ENCODE peak calls at places on chromosomes 16 and 17, in four cellular contexts. One of them, this sample, is unnamed. For H3K36me3, the result is how much of the 10 kb centered on the place peaks cover.

GRCh38 chr17:31327534-31328526 is 6.4 kb upstream of the EVI2A start:
- DNase-seq in adrenal gland: no peak
- DNase-seq in heart left ventricle: no peak
- DNase-seq in tibial nerve: no peak
- DNase-seq in this sample: no peak

GRCh38 chr16:88781140-88782077 is 3.6 kb downstream of the PIEZO1 start:
- DNase-seq in adrenal gland: no peak
- DNase-seq in heart left ventricle: no peak
- DNase-seq in tibial nerve: no peak
- DNase-seq in this sample: no peak

GRCh38 chr16:10740845-10741208 is 2.8 kb upstream of the NUBP1 start:
- DNase-seq in adrenal gland: no peak
- DNase-seq in heart left ventricle: no peak
- DNase-seq in tibial nerve: no peak
- DNase-seq in this sample: no peak

GRCh38 chr16:79994413-79994812 is 393.9 kb upstream of the MAF start:
- DNase-seq in adrenal gland: no peak
- DNase-seq in heart left ventricle: no peak
- DNase-seq in tibial nerve: no peak
- DNase-seq in this sample: no peak

GRCh38 chr16:58269526-58269925 is 25.3 kb downstream of the PRSS54 start:
- DNase-seq in adrenal gland: no peak
- DNase-seq in heart left ventricle: no peak
- DNase-seq in tibial nerve: no peak
- DNase-seq in this sample: no peak

GRCh38 chr17:82930924-82931695 is 91.3 kb upstream of the ZNF750 start:
- DNase-seq in adrenal gland: no peak
- DNase-seq in heart left ventricle: no peak
- DNase-seq in tibial nerve: no peak
- DNase-seq in this sample: no peak

GRCh38 chr17:17729620-17730249 is 48.5 kb downstream of the RAI1 start:
- DNase-seq in adrenal gland: no peak
- DNase-seq in heart left ventricle: no peak
- DNase-seq in tibial nerve: no peak
- DNase-seq in this sample: peak

GRCh38 chr16:24873028-24873427 is 27.3 kb downstream of the SLC5A11 start:
- DNase-seq in adrenal gland: no peak
- DNase-seq in heart left ventricle: no peak
- DNase-seq in tibial nerve: no peak
- DNase-seq in this sample: no peak

GRCh38 chr17:81553616-81554181 is 1.5 kb upstream of the FAAP100 start:
- DNase-seq in adrenal gland: peak
- DNase-seq in heart left ventricle: no peak
- DNase-seq in tibial nerve: peak
- DNase-seq in this sample: no peak

GRCh38 chr16:60230666-60231065 is 1496.5 kb upstream of the GOT2 start:
- DNase-seq in adrenal gland: no peak
- DNase-seq in heart left ventricle: no peak
- DNase-seq in tibial nerve: no peak
- DNase-seq in this sample: no peak

GRCh38 chr16:31010943-31011342 is 505 bp upstream of the STX1B start:
- DNase-seq in adrenal gland: no peak
- DNase-seq in heart left ventricle: peak
- DNase-seq in tibial nerve: no peak
- DNase-seq in this sample: no peak

GRCh38 chr17:410674-411401 is 58.2 kb upstream of the RPH3AL start:
- DNase-seq in adrenal gland: peak
- DNase-seq in heart left ventricle: no peak
- DNase-seq in tibial nerve: no peak
- DNase-seq in this sample: no peak

GRCh38 chr17:4480929-4481898 is 17.5 kb upstream of the SPNS2 start:
- DNase-seq in adrenal gland: no peak
- DNase-seq in heart left ventricle: no peak
- DNase-seq in tibial nerve: no peak
- DNase-seq in this sample: no peak

GRCh38 chr17:83200231-83200699 is 120.9 kb downstream of the METRNL start:
- DNase-seq in adrenal gland: peak
- DNase-seq in heart left ventricle: peak
- DNase-seq in tibial nerve: peak
- DNase-seq in this sample: no peak

GRCh38 chr16:31362476-31363405 is 7.8 kb downstream of the ITGAX start:
- DNase-seq in adrenal gland: no peak
- DNase-seq in heart left ventricle: no peak
- DNase-seq in tibial nerve: no peak
- DNase-seq in this sample: no peak

GRCh38 chr17:146983-147761 is 9.8 kb downstream of the SCGB1C2 start:
- DNase-seq in adrenal gland: peak
- DNase-seq in heart left ventricle: no peak
- DNase-seq in tibial nerve: peak
- DNase-seq in this sample: no peak

GRCh38 chr16:63612462-63613227 is 1509.2 kb downstream of the CDH11 start:
- DNase-seq in adrenal gland: no peak
- DNase-seq in heart left ventricle: no peak
- DNase-seq in tibial nerve: no peak
- DNase-seq in this sample: no peak

GRCh38 chr17:74020522-74020921 is 183.0 kb upstream of the RPL38 start:
- DNase-seq in adrenal gland: no peak
- DNase-seq in heart left ventricle: no peak
- DNase-seq in tibial nerve: no peak
- DNase-seq in this sample: no peak

GRCh38 chr16:87196229-87196628 is 121.0 kb downstream of the C16orf95 start:
- DNase-seq in adrenal gland: no peak
- DNase-seq in heart left ventricle: no peak
- DNase-seq in tibial nerve: no peak
- DNase-seq in this sample: no peak

GRCh38 chr16:70739389-70739788 is 53.5 kb upstream of the MTSS2 start:
- DNase-seq in adrenal gland: no peak
- DNase-seq in heart left ventricle: peak
- DNase-seq in tibial nerve: no peak
- DNase-seq in this sample: no peak

GRCh38 chr17:15498107-15498506 is 30.7 kb upstream of the CDRT4 start:
- DNase-seq in adrenal gland: no peak
- DNase-seq in heart left ventricle: no peak
- DNase-seq in tibial nerve: no peak
- DNase-seq in this sample: peak

GRCh38 chr16:72312862-72313261 is 140.9 kb upstream of the PMFBP1 start:
- DNase-seq in adrenal gland: no peak
- DNase-seq in heart left ventricle: no peak
- DNase-seq in tibial nerve: no peak
- DNase-seq in this sample: no peak

GRCh38 chr16:81265658-81266451 is 27.4 kb downstream of the BCO1 start:
- DNase-seq in adrenal gland: peak
- DNase-seq in heart left ventricle: peak
- DNase-seq in tibial nerve: peak
- DNase-seq in this sample: no peak

GRCh38 chr17:57135748-57136342 is 50.8 kb downstream of the AKAP1 start:
- DNase-seq in adrenal gland: no peak
- DNase-seq in heart left ventricle: no peak
- DNase-seq in tibial nerve: no peak
- DNase-seq in this sample: no peak

GRCh38 chr17:41571561-41572434 is at the start of gene KRT9:
- DNase-seq in adrenal gland: no peak
- DNase-seq in heart left ventricle: no peak
- DNase-seq in tibial nerve: no peak
- DNase-seq in this sample: peak

GRCh38 chr17:1673041-1673790 is 11.5 kb downstream of the PRPF8 start:
- DNase-seq in adrenal gland: peak
- DNase-seq in heart left ventricle: no peak
- DNase-seq in tibial nerve: no peak
- DNase-seq in this sample: no peak

GRCh38 chr16:88869673-88869980 is 3.2 kb upstream of the PABPN1L start:
- DNase-seq in adrenal gland: peak
- DNase-seq in heart left ventricle: peak
- DNase-seq in tibial nerve: no peak
- DNase-seq in this sample: no peak

GRCh38 chr16:84569382-84569987 is 48.4 kb downstream of the COTL1 start:
- DNase-seq in adrenal gland: no peak
- DNase-seq in heart left ventricle: no peak
- DNase-seq in tibial nerve: no peak
- DNase-seq in this sample: no peak

GRCh38 chr16:68386628-68387027 is 61.7 kb downstream of the SMPD3 start:
- DNase-seq in adrenal gland: no peak
- DNase-seq in heart left ventricle: no peak
- DNase-seq in tibial nerve: no peak
- DNase-seq in this sample: no peak

GRCh38 chr17:41467546-41467945 is 360 bp upstream of the KRT32 start:
- DNase-seq in adrenal gland: no peak
- DNase-seq in heart left ventricle: no peak
- DNase-seq in tibial nerve: no peak
- DNase-seq in this sample: no peak

GRCh38 chr16:5298202-5298601 is 200.6 kb upstream of the EEF2KMT start:
- DNase-seq in adrenal gland: no peak
- DNase-seq in heart left ventricle: no peak
- DNase-seq in tibial nerve: no peak
- DNase-seq in this sample: no peak

GRCh38 chr16:13883881-13884280 is 36.1 kb upstream of the ERCC4 start:
- DNase-seq in adrenal gland: no peak
- DNase-seq in heart left ventricle: no peak
- DNase-seq in tibial nerve: no peak
- DNase-seq in this sample: no peak

GRCh38 chr17:33272438-33272837 is 20.7 kb downstream of the ASIC2 start:
- DNase-seq in adrenal gland: no peak
- DNase-seq in heart left ventricle: no peak
- DNase-seq in tibial nerve: no peak
- DNase-seq in this sample: no peak

GRCh38 chr17:28599311-28600184 is 723 bp upstream of the SPAG5 start:
- DNase-seq in adrenal gland: peak
- DNase-seq in heart left ventricle: peak
- DNase-seq in tibial nerve: peak
- DNase-seq in this sample: no peak

GRCh38 chr17:27368971-27369370 is 75.1 kb downstream of the WSB1 start:
- DNase-seq in adrenal gland: no peak
- DNase-seq in heart left ventricle: no peak
- DNase-seq in tibial nerve: no peak
- DNase-seq in this sample: no peak

GRCh38 chr17:38896373-38896954 is 26.6 kb downstream of the LASP1 start:
- DNase-seq in adrenal gland: no peak
- DNase-seq in heart left ventricle: peak
- DNase-seq in tibial nerve: no peak
- DNase-seq in this sample: peak
- H3K36me3 ChIP-seq in adrenal gland: under half
- H3K36me3 ChIP-seq in heart left ventricle: half or more
- H3K36me3 ChIP-seq in tibial nerve: under half
- H3K36me3 ChIP-seq in this sample: half or more

DNA sequence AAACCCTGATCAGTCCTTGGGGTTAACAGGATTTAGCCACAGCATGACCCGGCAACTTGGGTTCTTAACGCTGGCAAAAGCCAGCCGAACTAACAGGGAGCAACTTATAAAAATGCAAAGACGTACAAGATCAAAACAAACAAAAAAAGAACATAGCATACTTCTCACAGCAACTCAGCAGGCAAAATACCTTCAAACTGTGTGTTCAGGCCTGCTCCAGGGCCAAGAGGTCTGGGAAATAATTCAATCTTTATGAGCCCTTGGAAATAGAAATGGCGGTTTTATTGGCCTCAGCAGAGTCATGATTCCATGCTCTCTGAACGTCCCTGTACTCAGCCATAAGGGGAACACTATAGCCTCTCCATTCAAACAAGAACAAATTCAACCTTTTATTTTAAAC is 101.4 kb upstream of the C17orf78 start:
- DNase-seq in adrenal gland: no peak
- DNase-seq in heart left ventricle: no peak
- DNase-seq in tibial nerve: no peak
- DNase-seq in this sample: no peak
- H3K36me3 ChIP-seq in adrenal gland: under half
- H3K36me3 ChIP-seq in heart left ventricle: half or more
- H3K36me3 ChIP-seq in tibial nerve: under half
- H3K36me3 ChIP-seq in this sample: half or more

DNA sequence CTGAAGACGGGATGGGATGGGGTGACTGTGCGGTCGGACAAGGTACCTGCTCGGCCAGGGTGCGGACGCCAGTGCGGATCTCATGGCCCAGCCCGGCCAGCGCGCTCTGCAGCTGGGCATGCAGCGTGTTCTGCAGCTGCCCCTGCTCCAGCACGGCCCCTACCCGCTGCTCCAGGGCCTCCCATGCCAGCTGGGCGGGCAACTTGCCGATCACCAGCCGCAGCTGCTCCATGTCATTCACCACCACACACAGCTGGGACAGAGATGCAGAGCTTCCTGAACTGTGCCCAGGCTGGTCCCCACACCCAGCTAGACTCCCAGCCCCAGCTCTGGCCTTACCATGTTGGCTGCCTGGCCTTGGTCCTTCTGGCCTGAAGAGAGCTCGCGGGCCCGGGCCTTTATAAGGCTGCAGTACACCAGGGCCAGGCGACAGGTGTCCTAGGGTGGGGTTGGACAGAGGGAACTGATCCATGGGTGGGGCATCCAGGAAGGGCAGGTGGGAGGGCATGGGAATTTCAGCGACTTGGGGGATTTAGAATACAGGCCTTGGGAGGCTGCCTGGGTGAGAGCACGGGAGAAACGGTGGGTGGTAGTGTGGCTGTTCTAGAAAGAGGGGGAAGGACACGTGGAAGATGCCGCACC is 9.8 kb downstream of the UNC13D start:
- DNase-seq in adrenal gland: no peak
- DNase-seq in heart left ventricle: no peak
- DNase-seq in tibial nerve: no peak
- DNase-seq in this sample: no peak
- H3K36me3 ChIP-seq in adrenal gland: under half
- H3K36me3 ChIP-seq in heart left ventricle: under half
- H3K36me3 ChIP-seq in tibial nerve: under half
- H3K36me3 ChIP-seq in this sample: under half

DNA sequence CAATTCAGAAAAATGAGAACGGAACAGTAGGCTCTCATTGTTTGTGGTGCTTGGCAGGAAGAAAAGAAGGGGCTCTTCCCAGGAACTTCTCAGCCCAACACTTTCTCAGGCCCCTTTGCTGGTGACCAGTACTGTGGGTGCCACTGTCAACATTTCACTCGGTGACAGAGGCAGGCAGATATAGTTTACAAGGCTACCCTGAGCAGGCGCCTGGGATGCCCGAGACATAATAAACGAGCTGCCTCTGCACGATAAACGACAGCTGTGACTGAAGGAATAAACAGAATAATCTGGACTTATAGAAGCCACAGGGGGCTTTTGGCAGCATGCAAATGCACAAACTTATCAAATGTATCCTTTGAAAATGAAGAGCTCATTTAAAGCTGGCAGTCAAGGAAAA is 387.2 kb downstream of the HS3ST4 start:
- DNase-seq in adrenal gland: no peak
- DNase-seq in heart left ventricle: no peak
- DNase-seq in tibial nerve: no peak
- DNase-seq in this sample: no peak
- H3K36me3 ChIP-seq in adrenal gland: under half
- H3K36me3 ChIP-seq in heart left ventricle: under half
- H3K36me3 ChIP-seq in tibial nerve: under half
- H3K36me3 ChIP-seq in this sample: under half

DNA sequence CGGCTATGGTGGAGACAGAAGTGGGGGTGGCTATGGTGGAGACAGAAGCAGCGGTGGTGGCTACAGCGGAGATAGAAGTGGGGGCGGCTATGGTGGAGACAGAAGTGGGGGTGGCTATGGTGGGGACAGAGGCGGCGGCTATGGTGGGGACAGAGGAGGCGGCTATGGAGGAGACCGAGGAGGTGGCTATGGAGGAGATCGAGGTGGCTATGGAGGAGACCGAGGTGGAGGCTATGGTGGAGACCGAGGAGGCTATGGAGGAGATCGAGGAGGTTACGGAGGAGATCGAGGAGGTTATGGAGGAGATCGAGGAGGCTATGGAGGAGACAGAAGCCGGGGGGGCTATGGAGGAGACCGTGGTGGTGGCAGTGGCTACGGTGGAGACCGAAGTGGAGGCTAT is 24.1 kb downstream of the HEATR9 start:
- DNase-seq in adrenal gland: no peak
- DNase-seq in heart left ventricle: no peak
- DNase-seq in tibial nerve: no peak
- DNase-seq in this sample: no peak
- H3K36me3 ChIP-seq in adrenal gland: under half
- H3K36me3 ChIP-seq in heart left ventricle: half or more
- H3K36me3 ChIP-seq in tibial nerve: under half
- H3K36me3 ChIP-seq in this sample: half or more